ENCODE peak calls at places on chromosomes 4 and X, in five cellular contexts. C, U, R, M and I are unnamed samples.

GRCh38 chrX:16484338-16484737 is 165.6 kb upstream of the S100G start:
- DNase-seq in M (peak; percentile 95), R (no peak), U (no peak), C (peak; percentile 92), I (no peak)

GRCh38 chrX:19864736-19865135 is 22.7 kb downstream of the SH3KBP1 start:
- DNase-seq in U (no peak), M (no peak), R (no peak), C (no peak), I (no peak)

GRCh38 chrX:130057209-130057608 is 53.1 kb downstream of the ELF4 start:
- DNase-seq in C (no peak), U (no peak), M (no peak), R (no peak), I (peak; percentile 25)

GRCh38 chr4:155972098-155972497 is 18.4 kb upstream of the CTSO start:
- DNase-seq in U (no peak), C (peak; percentile 26), M (peak; percentile 64), R (no peak), I (peak; percentile 70)

GRCh38 chr4:20196476-20196875 is 55.2 kb upstream of the SLIT2 start:
- DNase-seq in U (no peak), C (no peak), R (no peak), M (peak; percentile 81), I (no peak)

GRCh38 chrX:1397441-1397840 is 5.5 kb upstream of the SLC25A6 start:
- DNase-seq in M (no peak), C (no peak), R (no peak), U (peak; percentile 51), I (no peak)

GRCh38 chrX:253451-254297 is 27.5 kb upstream of the PLCXD1 start:
- DNase-seq in R (no peak), M (no peak), C (no peak), U (peak; percentile 50), I (no peak)

GRCh38 chr4:6658635-6659075 is 18.2 kb downstream of the MRFAP1 start:
- DNase-seq in C (no peak), U (peak; percentile 58), R (peak; percentile 54), M (no peak), I (no peak)

GRCh38 chr4:4614925-4615678 is 73.3 kb upstream of the STX18 start:
- DNase-seq in M (no peak), U (no peak), C (peak; percentile 60), R (no peak), I (no peak)

GRCh38 chrX:120446503-120446902 is 22.6 kb downstream of the LAMP2 start:
- DNase-seq in M (peak; percentile 46), R (no peak), C (peak; percentile 75), U (no peak), I (no peak)

GRCh38 chrX:63475200-63475599 is 124.1 kb upstream of the SPIN4 start:
- DNase-seq in C (peak; percentile 3), M (no peak), R (no peak), U (no peak), I (peak; percentile 16)

GRCh38 chrX:40144576-40144975 is 46.8 kb upstream of the BCOR start:
- DNase-seq in U (peak; percentile 12), M (no peak), C (no peak), R (no peak), I (peak; percentile 39)

GRCh38 chr4:100894339-100894870 is 376.6 kb upstream of the EMCN start:
- DNase-seq in R (no peak), M (no peak), U (no peak), C (no peak), I (no peak)

GRCh38 chrX:68634649-68635227 is 12.7 kb upstream of the STARD8 start:
- DNase-seq in U (no peak), M (no peak), R (no peak), C (no peak), I (no peak)

GRCh38 chr4:7854697-7855370 is 84.8 kb downstream of the AFAP1 start:
- DNase-seq in R (peak; percentile 86), U (no peak), C (peak; percentile 53), M (no peak), I (no peak)

GRCh38 chrX:87900320-87900908 is 382.8 kb downstream of the KLHL4 start:
- DNase-seq in M (peak; percentile 12), C (no peak), U (no peak), R (peak; percentile 1), I (no peak)

GRCh38 chr4:80268081-80268823 is 1.8 kb downstream of the FGF5 start:
- DNase-seq in M (no peak), C (peak; percentile 67), R (no peak), U (no peak), I (peak; percentile 45)

GRCh38 chr4:165403667-165404066 is 24.9 kb downstream of the CPE start:
- DNase-seq in R (no peak), C (no peak), M (no peak), U (no peak), I (peak; percentile 37)

GRCh38 chrX:148499638-148500427 is 584 bp upstream of the AFF2 start:
- DNase-seq in U (peak; percentile 60), R (no peak), M (no peak), C (no peak), I (no peak)

GRCh38 chr4:173924561-173924960 is 358.9 kb downstream of the FBXO8 start:
- DNase-seq in R (no peak), C (no peak), M (no peak), U (no peak), I (no peak)

GRCh38 chr4:27057662-27058061 is 197.0 kb downstream of the STIM2 start:
- DNase-seq in M (no peak), C (no peak), R (no peak), U (no peak), I (no peak)

GRCh38 chr4:113080050-113080449 is 30.6 kb downstream of the ANK2 start:
- DNase-seq in C (no peak), R (no peak), U (no peak), M (no peak), I (peak; percentile 69)

GRCh38 chrX:41526925-41527324 is 79.8 kb downstream of the NYX start:
- DNase-seq in U (no peak), M (peak; percentile 71), R (no peak), C (peak; percentile 30), I (no peak)

GRCh38 chr4:11698846-11699590 is 270.3 kb upstream of the HS3ST1 start:
- DNase-seq in C (peak; percentile 70), M (peak; percentile 92), U (no peak), R (no peak), I (peak; percentile 30)

GRCh38 chr4:164847016-164847415 is 30.0 kb upstream of the APELA start:
- DNase-seq in U (no peak), R (no peak), M (no peak), C (no peak), I (no peak)

GRCh38 chrX:66728818-66729271 is 90.0 kb upstream of the EDA2R start:
- DNase-seq in R (peak; percentile 61), U (no peak), C (peak; percentile 68), M (peak; percentile 39), I (peak; percentile 76)

DNA sequence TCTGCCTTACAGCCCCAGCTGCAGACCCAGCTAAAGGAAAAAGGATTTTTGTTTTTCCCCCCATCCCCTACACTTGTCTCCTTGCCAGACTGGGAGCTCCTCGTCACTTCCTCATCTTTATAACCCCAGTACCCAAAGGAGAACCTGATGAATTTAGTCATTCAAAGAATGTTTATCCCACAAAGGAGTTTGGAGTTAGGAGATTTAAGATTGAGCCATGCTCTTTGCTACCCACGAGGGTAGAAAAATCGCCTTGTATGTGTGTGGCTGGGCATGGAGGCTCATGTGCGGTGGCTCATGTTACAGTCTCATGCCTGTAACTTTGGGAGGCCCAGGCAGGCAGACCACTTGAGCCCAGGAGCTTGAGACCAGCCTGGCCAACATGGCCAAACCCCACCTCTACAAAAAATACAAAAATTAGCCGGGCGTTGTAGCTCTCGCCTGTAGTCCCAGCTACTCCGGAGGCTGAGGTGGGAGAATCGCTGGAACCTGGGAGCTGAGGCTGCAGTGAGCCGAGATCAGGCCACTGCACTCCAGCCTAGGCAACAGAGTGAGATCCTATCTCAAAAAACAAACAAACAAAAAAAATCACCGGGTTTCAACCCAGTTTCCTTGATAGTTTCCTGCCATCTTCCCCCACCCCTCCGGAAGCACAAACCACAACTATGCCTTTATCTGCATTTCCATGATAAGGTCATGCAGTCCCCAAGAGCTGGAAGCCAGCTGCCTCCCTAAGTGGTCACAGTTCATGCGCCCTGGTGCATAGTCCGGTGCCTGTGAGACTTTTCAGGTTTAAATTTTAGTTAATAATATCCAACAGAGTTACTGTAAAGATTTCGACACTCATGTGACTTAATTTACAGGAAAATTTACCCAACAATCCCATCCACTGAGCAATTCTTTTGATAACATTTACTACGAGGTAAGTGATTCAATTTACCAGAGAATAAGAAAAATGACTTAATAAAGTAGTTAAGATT is 1.5 kb downstream of the CFAP97 start:
- DNase-seq in R (peak; percentile 34), U (no peak), C (no peak), M (no peak), I (peak; percentile 96)
- H3K4me3 ChIP-seq in R (peak overlapping the region; percentile 79), U (peak overlapping the region; percentile 78), C (peak overlapping the region; percentile 62), M (peak overlapping the region; percentile 69), I (no peak overlapping the region)

GRCh38 chr4:83110970-83111369 is 3.6 kb downstream of the PLAC8 start:
- DNase-seq in R (no peak), C (no peak), U (no peak), M (no peak), I (no peak)

GRCh38 chr4:83113429-83113786 is 1.1 kb downstream of the PLAC8 start:
- DNase-seq in C (no peak), U (no peak), M (no peak), R (no peak), I (no peak)

GRCh38 chr4:83112678-83113428 is 1.7 kb downstream of the PLAC8 start:
- DNase-seq in R (peak; percentile 27), C (peak; percentile 36), U (no peak), M (no peak), I (no peak)

GRCh38 chr4:83110222-83110945 is 4.1 kb downstream of the PLAC8 start:
- DNase-seq in C (peak; percentile 77), R (peak; percentile 85), U (peak; percentile 94), M (peak; percentile 86), I (peak; percentile 95)

DNA sequence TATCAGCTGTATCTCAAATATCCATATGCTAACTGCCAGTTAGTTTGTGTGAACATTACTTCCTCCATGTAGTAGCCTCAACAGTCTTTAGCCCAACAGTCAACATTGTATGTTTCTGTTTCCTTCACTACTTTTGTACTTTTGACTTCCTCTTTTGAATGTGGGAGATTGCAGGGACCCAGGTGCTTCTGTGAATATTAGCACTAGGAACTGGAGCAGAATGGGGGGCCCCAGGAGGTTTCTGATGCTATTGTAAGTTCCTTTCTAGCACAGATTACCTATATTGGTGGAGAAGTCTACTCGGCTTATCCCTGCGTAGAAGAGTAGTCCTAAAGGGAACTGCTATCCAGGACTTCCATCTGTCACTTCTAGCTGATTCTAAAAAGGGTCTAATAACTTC is 2.3 kb downstream of the PLAC8 start:
- DNase-seq in U (no peak), C (no peak), M (no peak), R (peak; percentile 13), I (no peak)
- H3K4me3 ChIP-seq in U (no peak overlapping the region), C (no peak overlapping the region), M (no peak overlapping the region), R (peak overlapping the region; percentile 91), I (no peak overlapping the region)

DNA sequence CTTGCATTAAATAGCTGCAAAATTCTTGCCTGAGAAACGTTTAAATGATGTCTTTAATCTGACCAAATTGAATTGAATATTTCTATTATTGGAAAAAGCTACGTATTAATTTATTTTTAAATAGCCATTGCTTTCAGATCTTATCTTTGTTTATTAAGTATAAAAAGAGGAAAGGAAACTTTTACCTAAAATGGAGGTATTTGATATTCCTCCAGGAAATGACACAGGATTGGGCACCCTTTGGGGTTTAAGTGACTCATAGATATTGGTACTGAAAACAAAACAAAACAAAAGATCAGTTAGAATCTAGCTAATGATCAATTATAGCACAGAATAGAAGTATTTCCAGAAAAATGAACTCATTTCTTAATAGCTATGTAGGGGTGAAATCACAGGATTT is 34.1 kb downstream of the PLS3 start:
- DNase-seq in U (no peak), C (no peak), R (no peak), M (no peak), I (no peak)
- H3K4me3 ChIP-seq in U (no peak overlapping the region), C (peak overlapping the region; percentile 44), R (no peak overlapping the region), M (peak overlapping the region; percentile 57), I (no peak overlapping the region)

GRCh38 chr4:124019749-124020549 is 623.4 kb downstream of the SPRY1 start:
- DNase-seq in R (no peak), U (no peak), M (no peak), C (no peak), I (no peak)

GRCh38 chr4:124018383-124019317 is 622.1 kb downstream of the SPRY1 start:
- DNase-seq in U (no peak), C (peak; percentile 25), M (no peak), R (no peak), I (peak; percentile 66)
- H3K4me3 ChIP-seq in U (no peak overlapping the region), C (no peak overlapping the region), M (no peak overlapping the region), R (peak overlapping the region; percentile 41), I (no peak overlapping the region)